ENCODE peak calls at places on chromosome 5, in five cellular contexts. One of them, this sample, is unnamed.

GRCh38 chr5:16853511-16853910 is 82.6 kb downstream of the MYO10 start:
- DNase-seq in MCF 10A: no peak
- DNase-seq in nephron progenitor cell: no peak
- DNase-seq in WERI-Rb-1: peak; percentile 59
- DNase-seq in endothelial cell: no peak
- DNase-seq in this sample: no peak

GRCh38 chr5:15544039-15544438 is 44.1 kb downstream of the FBXL7 start:
- DNase-seq in MCF 10A: no peak
- DNase-seq in nephron progenitor cell: no peak
- DNase-seq in WERI-Rb-1: no peak
- DNase-seq in endothelial cell: no peak
- DNase-seq in this sample: no peak

GRCh38 chr5:594241-594860 is 17.8 kb upstream of the CEP72 start:
- DNase-seq in MCF 10A: no peak
- DNase-seq in nephron progenitor cell: no peak
- DNase-seq in WERI-Rb-1: peak; percentile 4
- DNase-seq in endothelial cell: no peak
- DNase-seq in this sample: no peak

GRCh38 chr5:35153375-35153932 is 76.8 kb downstream of the PRLR start:
- DNase-seq in MCF 10A: no peak
- DNase-seq in nephron progenitor cell: no peak
- DNase-seq in WERI-Rb-1: no peak
- DNase-seq in endothelial cell: no peak
- DNase-seq in this sample: no peak

GRCh38 chr5:170642066-170642735 is 138.4 kb downstream of the KCNIP1 start:
- DNase-seq in MCF 10A: no peak
- DNase-seq in nephron progenitor cell: no peak
- DNase-seq in WERI-Rb-1: no peak
- DNase-seq in endothelial cell: no peak
- DNase-seq in this sample: no peak

GRCh38 chr5:13866792-13867191 is 77.7 kb downstream of the DNAH5 start:
- DNase-seq in MCF 10A: peak; percentile 59
- DNase-seq in nephron progenitor cell: peak; percentile 88
- DNase-seq in WERI-Rb-1: peak; percentile 55
- DNase-seq in endothelial cell: peak; percentile 71
- DNase-seq in this sample: peak; percentile 39

GRCh38 chr5:173191561-173191960 is 43.4 kb downstream of the NKX2-5 start:
- DNase-seq in MCF 10A: no peak
- DNase-seq in nephron progenitor cell: no peak
- DNase-seq in WERI-Rb-1: no peak
- DNase-seq in endothelial cell: no peak
- DNase-seq in this sample: no peak

GRCh38 chr5:95781101-95781583 is 41.4 kb downstream of the GLRX start:
- DNase-seq in MCF 10A: peak; percentile 85
- DNase-seq in nephron progenitor cell: peak; percentile 66
- DNase-seq in WERI-Rb-1: peak; percentile 65
- DNase-seq in endothelial cell: peak; percentile 73
- DNase-seq in this sample: peak; percentile 81

GRCh38 chr5:156411131-156411727 is 84.3 kb downstream of the SGCD start:
- DNase-seq in MCF 10A: peak; percentile 57
- DNase-seq in nephron progenitor cell: no peak
- DNase-seq in WERI-Rb-1: no peak
- DNase-seq in endothelial cell: no peak
- DNase-seq in this sample: peak; percentile 20

GRCh38 chr5:84706678-84707641 is 322.3 kb upstream of the EDIL3 start:
- DNase-seq in MCF 10A: no peak
- DNase-seq in nephron progenitor cell: peak; percentile 11
- DNase-seq in WERI-Rb-1: no peak
- DNase-seq in endothelial cell: no peak
- DNase-seq in this sample: no peak

GRCh38 chr5:93575466-93575865 is 5.6 kb downstream of the NR2F1-AS1 start:
- DNase-seq in MCF 10A: no peak
- DNase-seq in nephron progenitor cell: no peak
- DNase-seq in WERI-Rb-1: no peak
- DNase-seq in endothelial cell: no peak
- DNase-seq in this sample: no peak

GRCh38 chr5:181204561-181205401 is at the start of gene TRIM7:
- DNase-seq in MCF 10A: peak; percentile 84
- DNase-seq in nephron progenitor cell: peak; percentile 61
- DNase-seq in WERI-Rb-1: no peak
- DNase-seq in endothelial cell: no peak
- DNase-seq in this sample: peak; percentile 69

GRCh38 chr5:88142801-88143692 is 125.6 kb downstream of the TMEM161B start:
- DNase-seq in MCF 10A: no peak
- DNase-seq in nephron progenitor cell: no peak
- DNase-seq in WERI-Rb-1: no peak
- DNase-seq in endothelial cell: no peak
- DNase-seq in this sample: no peak

GRCh38 chr5:92884464-92884863 is 696.6 kb downstream of the NR2F1-AS1 start:
- DNase-seq in MCF 10A: no peak
- DNase-seq in nephron progenitor cell: no peak
- DNase-seq in WERI-Rb-1: no peak
- DNase-seq in endothelial cell: no peak
- DNase-seq in this sample: no peak

GRCh38 chr5:171945066-171945465 is 61.4 kb downstream of the FBXW11 start:
- DNase-seq in MCF 10A: no peak
- DNase-seq in nephron progenitor cell: no peak
- DNase-seq in WERI-Rb-1: no peak
- DNase-seq in endothelial cell: no peak
- DNase-seq in this sample: no peak

GRCh38 chr5:163509288-163510040 is 4.0 kb downstream of the MAT2B start:
- DNase-seq in MCF 10A: peak; percentile 98
- DNase-seq in nephron progenitor cell: no peak
- DNase-seq in WERI-Rb-1: no peak
- DNase-seq in endothelial cell: no peak
- DNase-seq in this sample: peak; percentile 94

GRCh38 chr5:71697967-71698366 is 21.1 kb upstream of the CARTPT start:
- DNase-seq in MCF 10A: no peak
- DNase-seq in nephron progenitor cell: peak; percentile 31
- DNase-seq in WERI-Rb-1: no peak
- DNase-seq in endothelial cell: no peak
- DNase-seq in this sample: no peak

GRCh38 chr5:13659391-13659790 is 285.1 kb downstream of the DNAH5 start:
- DNase-seq in MCF 10A: peak; percentile 36
- DNase-seq in nephron progenitor cell: no peak
- DNase-seq in WERI-Rb-1: no peak
- DNase-seq in endothelial cell: no peak
- DNase-seq in this sample: no peak

GRCh38 chr5:68187268-68188055 is 28.1 kb upstream of the PIK3R1 start:
- DNase-seq in MCF 10A: no peak
- DNase-seq in nephron progenitor cell: peak; percentile 63
- DNase-seq in WERI-Rb-1: no peak
- DNase-seq in endothelial cell: peak; percentile 46
- DNase-seq in this sample: no peak

GRCh38 chr5:173793677-173794570 is 94.2 kb upstream of the CPEB4 start:
- DNase-seq in MCF 10A: peak; percentile 97
- DNase-seq in nephron progenitor cell: no peak
- DNase-seq in WERI-Rb-1: no peak
- DNase-seq in endothelial cell: no peak
- DNase-seq in this sample: peak; percentile 50

GRCh38 chr5:54707841-54708240 is 190.3 kb downstream of the SNX18 start:
- DNase-seq in MCF 10A: no peak
- DNase-seq in nephron progenitor cell: no peak
- DNase-seq in WERI-Rb-1: no peak
- DNase-seq in endothelial cell: no peak
- DNase-seq in this sample: no peak

GRCh38 chr5:168829922-168830417 is 250.8 kb upstream of the PANK3 start:
- DNase-seq in MCF 10A: no peak
- DNase-seq in nephron progenitor cell: no peak
- DNase-seq in WERI-Rb-1: no peak
- DNase-seq in endothelial cell: no peak
- DNase-seq in this sample: no peak

GRCh38 chr5:77774981-77775772 is 962 bp downstream of the TBCA start:
- DNase-seq in MCF 10A: no peak
- DNase-seq in nephron progenitor cell: no peak
- DNase-seq in WERI-Rb-1: no peak
- DNase-seq in endothelial cell: no peak
- DNase-seq in this sample: peak; percentile 29

GRCh38 chr5:115450741-115451140 is 93.8 kb downstream of the FEM1C start:
- DNase-seq in MCF 10A: peak; percentile 71
- DNase-seq in nephron progenitor cell: no peak
- DNase-seq in WERI-Rb-1: no peak
- DNase-seq in endothelial cell: no peak
- DNase-seq in this sample: no peak

GRCh38 chr5:67350600-67351315 is 154.2 kb upstream of the CD180 start:
- DNase-seq in MCF 10A: no peak
- DNase-seq in nephron progenitor cell: no peak
- DNase-seq in WERI-Rb-1: no peak
- DNase-seq in endothelial cell: no peak
- DNase-seq in this sample: no peak

GRCh38 chr5:115355095-115355494 is 58.6 kb upstream of the CCDC112 start:
- DNase-seq in MCF 10A: no peak
- DNase-seq in nephron progenitor cell: no peak
- DNase-seq in WERI-Rb-1: no peak
- DNase-seq in endothelial cell: no peak
- DNase-seq in this sample: no peak

GRCh38 chr5:83846601-83847000 is 125.9 kb upstream of the HAPLN1 start:
- DNase-seq in MCF 10A: no peak
- DNase-seq in nephron progenitor cell: no peak
- DNase-seq in WERI-Rb-1: no peak
- DNase-seq in endothelial cell: no peak
- DNase-seq in this sample: no peak

GRCh38 chr5:135505973-135506372 is 29.8 kb downstream of the NEUROG1 start:
- DNase-seq in MCF 10A: peak; percentile 79
- DNase-seq in nephron progenitor cell: no peak
- DNase-seq in WERI-Rb-1: no peak
- DNase-seq in endothelial cell: no peak
- DNase-seq in this sample: peak; percentile 72

GRCh38 chr5:142323480-142324376 is 1.1 kb downstream of the SPRY4 start:
- DNase-seq in MCF 10A: peak; percentile 49
- DNase-seq in nephron progenitor cell: peak; percentile 54
- DNase-seq in WERI-Rb-1: no peak
- DNase-seq in endothelial cell: no peak
- DNase-seq in this sample: peak; percentile 25

GRCh38 chr5:146767534-146767933 is 111.0 kb downstream of the PPP2R2B start:
- DNase-seq in MCF 10A: no peak
- DNase-seq in nephron progenitor cell: no peak
- DNase-seq in WERI-Rb-1: no peak
- DNase-seq in endothelial cell: no peak
- DNase-seq in this sample: no peak

GRCh38 chr5:177494356-177495195 is 2.8 kb downstream of the PDLIM7 start:
- DNase-seq in MCF 10A: peak; percentile 82
- DNase-seq in nephron progenitor cell: peak; percentile 52
- DNase-seq in WERI-Rb-1: peak; percentile 43
- DNase-seq in endothelial cell: no peak
- DNase-seq in this sample: peak; percentile 96

GRCh38 chr5:153704110-153704509 is 213.6 kb downstream of the GRIA1 start:
- DNase-seq in MCF 10A: no peak
- DNase-seq in nephron progenitor cell: no peak
- DNase-seq in WERI-Rb-1: peak; percentile 16
- DNase-seq in endothelial cell: no peak
- DNase-seq in this sample: no peak

GRCh38 chr5:109558952-109559351 is 130.8 kb upstream of the MAN2A1 start:
- DNase-seq in MCF 10A: no peak
- DNase-seq in nephron progenitor cell: no peak
- DNase-seq in WERI-Rb-1: no peak
- DNase-seq in endothelial cell: no peak
- DNase-seq in this sample: no peak

GRCh38 chr5:80711938-80712337 is 57.2 kb upstream of the DHFR start:
- DNase-seq in MCF 10A: peak; percentile 48
- DNase-seq in nephron progenitor cell: peak; percentile 29
- DNase-seq in WERI-Rb-1: peak; percentile 83
- DNase-seq in endothelial cell: peak; percentile 39
- DNase-seq in this sample: peak; percentile 34
- TF ChIP-seq CTCF in MCF 10A: peak; percentile 41
- TF ChIP-seq CTCF in nephron progenitor cell: peak; percentile 34
- TF ChIP-seq CTCF in WERI-Rb-1: peak; percentile 84
- TF ChIP-seq CTCF in endothelial cell: no peak
- TF ChIP-seq CTCF in this sample: peak; percentile 46

DNA sequence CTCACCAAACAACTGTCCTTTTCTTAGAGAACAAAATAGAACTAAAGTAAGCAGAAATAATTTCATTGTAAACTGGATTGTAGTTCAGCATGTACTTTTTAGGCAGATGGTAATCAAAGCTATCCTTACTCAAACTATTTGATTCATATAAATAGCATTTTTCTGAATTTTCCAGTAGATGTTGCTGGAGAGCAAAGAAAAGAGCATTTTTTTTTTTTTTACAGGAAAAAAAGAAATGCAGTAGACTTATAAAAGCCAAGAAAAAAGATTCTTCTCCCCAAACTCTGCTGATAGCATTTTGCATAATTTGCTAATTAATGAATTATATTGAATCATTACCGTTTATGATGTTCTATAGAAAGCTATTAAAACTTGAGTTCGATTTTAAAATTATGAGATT is 715.3 kb upstream of the WWC1 start:
- DNase-seq in MCF 10A: no peak
- DNase-seq in nephron progenitor cell: no peak
- DNase-seq in WERI-Rb-1: no peak
- DNase-seq in endothelial cell: no peak
- DNase-seq in this sample: no peak
- TF ChIP-seq CTCF in MCF 10A: peak; percentile 31
- TF ChIP-seq CTCF in nephron progenitor cell: no peak
- TF ChIP-seq CTCF in WERI-Rb-1: no peak
- TF ChIP-seq CTCF in endothelial cell: no peak
- TF ChIP-seq CTCF in this sample: peak; percentile 20

GRCh38 chr5:74588415-74588814 is 52.1 kb downstream of the ENC1 start:
- DNase-seq in MCF 10A: no peak
- DNase-seq in nephron progenitor cell: no peak
- DNase-seq in WERI-Rb-1: no peak
- DNase-seq in endothelial cell: no peak
- DNase-seq in this sample: no peak
- TF ChIP-seq CTCF in MCF 10A: no peak
- TF ChIP-seq CTCF in nephron progenitor cell: no peak
- TF ChIP-seq CTCF in WERI-Rb-1: no peak
- TF ChIP-seq CTCF in endothelial cell: no peak
- TF ChIP-seq CTCF in this sample: no peak

GRCh38 chr5:2017540-2018389 is 135.0 kb upstream of the IRX4 start:
- DNase-seq in MCF 10A: peak; percentile 59
- DNase-seq in nephron progenitor cell: no peak
- DNase-seq in WERI-Rb-1: peak; percentile 33
- DNase-seq in endothelial cell: peak; percentile 58
- DNase-seq in this sample: no peak
- TF ChIP-seq CTCF in MCF 10A: peak; percentile 47
- TF ChIP-seq CTCF in nephron progenitor cell: peak; percentile 50
- TF ChIP-seq CTCF in WERI-Rb-1: peak; percentile 79
- TF ChIP-seq CTCF in endothelial cell: peak; percentile 72
- TF ChIP-seq CTCF in this sample: peak; percentile 23

DNA sequence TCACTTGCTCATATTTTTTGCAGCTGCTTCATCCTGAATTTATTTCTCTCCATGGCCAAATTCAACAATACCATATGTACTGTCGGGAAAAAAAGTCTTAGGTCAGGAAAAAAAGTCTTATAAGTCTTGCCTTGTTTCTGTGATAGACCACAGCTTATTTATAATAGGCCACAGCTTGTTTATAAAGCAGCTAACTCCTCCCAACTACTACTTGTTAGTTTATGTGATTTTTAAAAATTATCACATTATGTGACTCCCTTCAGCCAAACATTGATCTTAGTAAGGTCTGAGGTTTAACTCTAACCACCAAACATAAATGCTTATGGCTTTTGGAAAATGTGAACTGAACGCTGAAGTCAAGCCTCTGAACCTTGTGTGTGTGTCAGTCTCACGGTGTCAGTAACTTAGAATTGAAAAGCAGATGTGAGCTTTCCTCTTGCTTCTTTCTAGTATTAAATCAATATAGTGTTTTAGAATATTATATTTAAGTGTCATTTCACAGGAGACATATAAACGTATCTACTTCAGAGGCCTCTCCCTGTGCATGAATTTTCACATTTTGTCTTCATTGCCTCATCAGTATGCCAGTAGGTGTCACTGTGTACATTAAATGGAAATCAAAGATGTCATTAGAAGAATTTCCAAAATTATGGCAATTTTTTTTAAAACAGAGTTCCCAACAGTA is 51.3 kb downstream of the SNX24 start:
- DNase-seq in MCF 10A: peak; percentile 54
- DNase-seq in nephron progenitor cell: no peak
- DNase-seq in WERI-Rb-1: no peak
- DNase-seq in endothelial cell: no peak
- DNase-seq in this sample: peak; percentile 20
- TF ChIP-seq CTCF in MCF 10A: peak; percentile 71
- TF ChIP-seq CTCF in nephron progenitor cell: peak; percentile 58
- TF ChIP-seq CTCF in WERI-Rb-1: peak; percentile 14
- TF ChIP-seq CTCF in endothelial cell: peak; percentile 59
- TF ChIP-seq CTCF in this sample: peak; percentile 69

This sample was measured in RWPE1.